ENCODE peak calls at places on chromosomes 11 and 22, in ten cellular contexts. Z, F, S, H, X, Y, D, P, K and T are unnamed samples.

GRCh38 chr22:48489551-48490512 is 1337.8 kb downstream of the BRD1 start:
- DNase-seq in Z (no peak), F (peak), S (peak), H (no peak), X (no peak), Y (no peak), D (no peak), P (no peak), K (no peak), T (peak)

GRCh38 chr22:47328550-47329243 is 566.2 kb downstream of the TBC1D22A start:
- DNase-seq in Z (no peak), F (peak), S (no peak), H (peak), X (peak), Y (peak), D (peak), P (peak), K (no peak), T (no peak)

GRCh38 chr11:316031-316701 is 2.3 kb downstream of the IFITM1 start:
- DNase-seq in Z (no peak), F (no peak), S (peak), H (peak), X (no peak), Y (no peak), D (no peak), P (no peak), K (no peak), T (no peak)

GRCh38 chr11:17867346-17867745 is 132.8 kb downstream of the KCNC1 start:
- DNase-seq in Z (no peak), F (no peak), S (no peak), H (no peak), X (no peak), Y (no peak), D (no peak), P (no peak), K (no peak), T (no peak)

GRCh38 chr22:29166180-29166579 is 39.5 kb upstream of the EMID1 start:
- DNase-seq in Z (no peak), F (no peak), S (no peak), H (no peak), X (no peak), Y (no peak), D (no peak), P (no peak), K (no peak), T (no peak)

GRCh38 chr11:73237471-73238290 is 19.6 kb downstream of the P2RY2 start:
- DNase-seq in Z (no peak), F (peak), S (peak), H (peak), X (no peak), Y (no peak), D (peak), P (no peak), K (peak), T (no peak)

GRCh38 chr11:63614136-63614664 is at the start of gene PLAAT3:
- DNase-seq in Z (no peak), F (peak), S (peak), H (peak), X (peak), Y (no peak), D (no peak), P (no peak), K (peak), T (peak)

GRCh38 chr11:92765965-92766371 is 203.5 kb upstream of the MTNR1B start:
- DNase-seq in Z (no peak), F (peak), S (no peak), H (peak), X (no peak), Y (no peak), D (peak), P (no peak), K (no peak), T (peak)

GRCh38 chr22:33842006-33842354 is 78.3 kb downstream of the LARGE1 start:
- DNase-seq in Z (no peak), F (no peak), S (no peak), H (no peak), X (no peak), Y (no peak), D (no peak), P (no peak), K (no peak), T (no peak)

GRCh38 chr11:112103446-112103845 is 16.8 kb downstream of the SDHD start:
- DNase-seq in Z (no peak), F (no peak), S (no peak), H (no peak), X (no peak), Y (no peak), D (no peak), P (no peak), K (no peak), T (no peak)

GRCh38 chr11:5605849-5606248 is 9.4 kb downstream of the TRIM6 start:
- DNase-seq in Z (no peak), F (peak), S (no peak), H (no peak), X (no peak), Y (peak), D (peak), P (no peak), K (no peak), T (no peak)

GRCh38 chr22:21445437-21446127 is 21.6 kb upstream of the TMEM191C start:
- DNase-seq in Z (no peak), F (no peak), S (no peak), H (peak), X (no peak), Y (no peak), D (no peak), P (no peak), K (no peak), T (peak)

GRCh38 chr11:116865696-116866095 is 28.3 kb upstream of the APOA1 start:
- DNase-seq in Z (no peak), F (peak), S (no peak), H (no peak), X (no peak), Y (no peak), D (no peak), P (no peak), K (no peak), T (no peak)

GRCh38 chr11:100578966-100579365 is 108.1 kb upstream of the ARHGAP42 start:
- DNase-seq in Z (no peak), F (peak), S (no peak), H (no peak), X (no peak), Y (no peak), D (peak), P (no peak), K (no peak), T (no peak)

GRCh38 chr11:79421820-79422219 is 19.0 kb downstream of the TENM4 start:
- DNase-seq in Z (no peak), F (no peak), S (no peak), H (no peak), X (no peak), Y (no peak), D (no peak), P (no peak), K (no peak), T (no peak)

GRCh38 chr11:132605794-132606570 is 926.3 kb downstream of the OPCML start:
- DNase-seq in Z (no peak), F (no peak), S (no peak), H (no peak), X (no peak), Y (no peak), D (no peak), P (no peak), K (no peak), T (no peak)

GRCh38 chr22:18975434-18976196 is 39.5 kb upstream of the PRODH start:
- DNase-seq in Z (no peak), F (no peak), S (peak), H (peak), X (no peak), Y (no peak), D (no peak), P (no peak), K (no peak), T (no peak)

GRCh38 chr22:31150615-31151014 is 9.4 kb upstream of the RNF185 start:
- DNase-seq in Z (no peak), F (no peak), S (no peak), H (no peak), X (no peak), Y (no peak), D (no peak), P (no peak), K (no peak), T (no peak)
- TF ChIP-seq CTCF in Z (peak), F (peak), S (no peak), H (no peak), X (peak), Y (peak), D (peak), P (peak), K (peak), T (peak)

GRCh38 chr22:37781434-37782059 is 26.2 kb upstream of the GCAT start:
- DNase-seq in Z (no peak), F (no peak), S (no peak), H (no peak), X (no peak), Y (no peak), D (peak), P (no peak), K (no peak), T (no peak)
- TF ChIP-seq CTCF in Z (no peak), F (peak), S (no peak), H (no peak), X (peak), Y (peak), D (peak), P (peak), K (peak), T (no peak)

GRCh38 chr22:26394787-26395186 is 34.3 kb upstream of the ASPHD2 start:
- DNase-seq in Z (no peak), F (no peak), S (no peak), H (no peak), X (no peak), Y (no peak), D (no peak), P (no peak), K (no peak), T (no peak)
- TF ChIP-seq CTCF in Z (no peak), F (no peak), S (no peak), H (no peak), X (no peak), Y (no peak), D (no peak), P (no peak), K (no peak), T (no peak)

GRCh38 chr11:33835143-33835878 is 56.6 kb downstream of the LMO2 start:
- DNase-seq in Z (peak), F (peak), S (no peak), H (no peak), X (peak), Y (peak), D (peak), P (peak), K (no peak), T (no peak)
- TF ChIP-seq CTCF in Z (no peak), F (peak), S (no peak), H (no peak), X (peak), Y (peak), D (peak), P (peak), K (no peak), T (no peak)

GRCh38 chr22:38861927-38862326 is 10.1 kb downstream of the CBX6 start:
- DNase-seq in Z (no peak), F (no peak), S (no peak), H (peak), X (no peak), Y (no peak), D (no peak), P (no peak), K (no peak), T (no peak)

GRCh38 chr22:38862375-38863329 is 9.4 kb downstream of the CBX6 start:
- DNase-seq in Z (no peak), F (no peak), S (no peak), H (peak), X (no peak), Y (no peak), D (peak), P (no peak), K (no peak), T (no peak)

GRCh38 chr22:38860291-38861169 is 11.5 kb downstream of the CBX6 start:
- DNase-seq in Z (no peak), F (no peak), S (no peak), H (peak), X (no peak), Y (no peak), D (no peak), P (no peak), K (peak), T (no peak)

GRCh38 chr22:38859581-38860290 is 12.3 kb downstream of the CBX6 start:
- DNase-seq in Z (no peak), F (no peak), S (no peak), H (peak), X (no peak), Y (no peak), D (no peak), P (no peak), K (no peak), T (no peak)

GRCh38 chr22:38861170-38861874 is 10.7 kb downstream of the CBX6 start:
- DNase-seq in Z (no peak), F (no peak), S (no peak), H (peak), X (no peak), Y (no peak), D (peak), P (no peak), K (no peak), T (no peak)
- TF ChIP-seq CTCF in Z (no peak), F (no peak), S (no peak), H (no peak), X (peak), Y (peak), D (peak), P (peak), K (peak), T (no peak)

DNA sequence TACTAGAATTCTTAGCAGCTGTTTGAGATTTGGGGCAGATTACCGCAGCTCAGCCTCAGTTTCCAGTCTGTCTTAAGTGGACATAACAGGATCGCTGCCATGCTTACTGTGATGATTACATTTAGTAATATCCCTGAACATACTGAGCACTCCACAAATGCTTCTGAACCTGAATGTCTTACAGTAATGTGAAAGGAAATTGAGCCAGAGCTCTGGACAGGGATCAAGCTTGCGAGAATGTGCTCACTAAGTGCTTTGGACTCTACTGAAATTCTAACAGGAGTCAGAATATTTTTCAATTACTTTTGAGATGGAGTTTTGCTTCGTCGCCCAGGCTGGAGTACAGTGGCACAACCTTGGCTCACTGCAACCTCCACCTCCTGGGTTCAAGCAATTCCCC is 118.6 kb upstream of the RASSF10 start:
- DNase-seq in Z (no peak), F (no peak), S (no peak), H (no peak), X (no peak), Y (no peak), D (no peak), P (no peak), K (no peak), T (no peak)
- TF ChIP-seq CTCF in Z (no peak), F (no peak), S (no peak), H (no peak), X (no peak), Y (no peak), D (no peak), P (no peak), K (no peak), T (no peak)

GRCh38 chr11:55357560-55358184 is 10.1 kb upstream of the OR4A15 start:
- DNase-seq in Z (no peak), F (no peak), S (no peak), H (no peak), X (no peak), Y (no peak), D (no peak), P (no peak), K (no peak), T (no peak)
- TF ChIP-seq CTCF in Z (no peak), F (no peak), S (no peak), H (no peak), X (peak), Y (no peak), D (no peak), P (no peak), K (peak), T (no peak)

GRCh38 chr11:66068923-66069714 is 953 bp upstream of the PACS1 start:
- DNase-seq in Z (no peak), F (peak), S (no peak), H (no peak), X (no peak), Y (no peak), D (peak), P (peak), K (peak), T (no peak)
- TF ChIP-seq CTCF in Z (peak), F (peak), S (no peak), H (peak), X (no peak), Y (peak), D (peak), P (no peak), K (no peak), T (no peak)

GRCh38 chr11:33716236-33716635 is 15.6 kb upstream of the C11orf91 start:
- DNase-seq in Z (no peak), F (peak), S (no peak), H (no peak), X (no peak), Y (no peak), D (peak), P (no peak), K (peak), T (no peak)
- TF ChIP-seq CTCF in Z (peak), F (peak), S (peak), H (peak), X (peak), Y (peak), D (peak), P (peak), K (no peak), T (no peak)